ENCODE peak calls at places on chromosome 3, in seven cellular contexts. O is IMR-90, F is H9, C is mesenchymal stem cell, Z is H1, Q is mesendoderm, A is trophoblast cell. B is an unnamed sample.

GRCh38 chr3:64244011-64244942 is 19.0 kb upstream of the PRICKLE2 start:
- DNase-seq in F (no peak), O (no peak), C (no peak), Q (peak), A (no peak), Z (no peak), B (no peak)

GRCh38 chr3:97949743-97950142 is 22.5 kb downstream of the RIOX2 start:
- DNase-seq in Z (no peak), O (no peak), F (no peak), C (no peak), A (no peak), Q (no peak), B (no peak)

GRCh38 chr3:126476166-126476975 is 680 bp upstream of the ZXDC start:
- DNase-seq in A (peak), F (peak), C (no peak), Q (peak), O (peak), Z (peak), B (peak)

GRCh38 chr3:56799251-56799882 is 2.4 kb downstream of the ARHGEF3 start:
- DNase-seq in Q (peak), C (peak), F (no peak), Z (no peak), A (no peak), O (peak), B (peak)

GRCh38 chr3:183188895-183189462 is 26.4 kb upstream of the LAMP3 start:
- DNase-seq in F (peak), A (no peak), C (peak), Z (peak), O (no peak), Q (peak), B (peak)

GRCh38 chr3:135314227-135314626 is 519.2 kb downstream of the EPHB1 start:
- DNase-seq in A (no peak), Q (no peak), F (no peak), O (no peak), C (no peak), Z (no peak), B (no peak)

GRCh38 chr3:136893848-136894443 is 31.9 kb downstream of the NCK1 start:
- DNase-seq in F (no peak), O (peak), Q (peak), C (peak), A (peak), Z (no peak), B (no peak)

GRCh38 chr3:15809313-15809712 is 11.5 kb upstream of the ANKRD28 start:
- DNase-seq in A (no peak), O (no peak), Z (no peak), F (no peak), Q (no peak), C (no peak), B (no peak)

GRCh38 chr3:121855555-121855954 is 20.5 kb downstream of the EAF2 start:
- DNase-seq in F (no peak), A (no peak), O (no peak), C (no peak), Q (peak), Z (no peak), B (no peak)

GRCh38 chr3:31440878-31441277 is 91.8 kb upstream of the STT3B start:
- DNase-seq in F (no peak), O (no peak), Q (no peak), A (no peak), Z (no peak), C (no peak), B (no peak)

GRCh38 chr3:58183221-58183620 is 27.6 kb downstream of the DNASE1L3 start:
- DNase-seq in Z (no peak), A (no peak), C (no peak), F (no peak), O (no peak), Q (no peak), B (no peak)

GRCh38 chr3:46575577-46576222 is 9.6 kb upstream of the LRRC2 start:
- DNase-seq in Z (peak), A (no peak), O (no peak), C (no peak), F (peak), Q (peak), B (no peak)

GRCh38 chr3:78604328-78604727 is 1163.5 kb downstream of the ROBO1 start:
- DNase-seq in F (no peak), A (no peak), Q (no peak), C (peak), O (peak), Z (no peak), B (no peak)

GRCh38 chr3:108329508-108329907 is 33.2 kb downstream of the HHLA2 start:
- DNase-seq in Q (no peak), F (no peak), O (no peak), C (no peak), A (no peak), Z (no peak), B (no peak)

GRCh38 chr3:30598663-30599545 is 7.5 kb upstream of the TGFBR2 start:
- DNase-seq in A (no peak), O (no peak), Z (no peak), C (no peak), F (no peak), Q (no peak), B (no peak)

GRCh38 chr3:59313365-59313764 is 263.5 kb upstream of the CFAP20DC start:
- DNase-seq in O (peak), F (peak), C (peak), Q (peak), A (no peak), Z (peak), B (no peak)

GRCh38 chr3:50714953-50715352 is 40.2 kb downstream of the DOCK3 start:
- DNase-seq in Z (no peak), A (no peak), F (no peak), O (no peak), Q (no peak), C (no peak), B (no peak)

GRCh38 chr3:46991406-46992165 is 12.1 kb downstream of the NBEAL2 start:
- DNase-seq in A (no peak), F (no peak), C (no peak), O (no peak), Z (no peak), Q (no peak), B (no peak)

GRCh38 chr3:16309558-16309957 is 44.5 kb downstream of the OXNAD1 start:
- DNase-seq in F (no peak), O (peak), C (peak), Q (peak), A (peak), Z (no peak), B (no peak)

GRCh38 chr3:12994607-12995388 is 78.4 kb downstream of the IQSEC1 start:
- DNase-seq in C (peak), F (peak), O (peak), Z (peak), A (peak), Q (peak), B (peak)

GRCh38 chr3:51966941-51967383 is 292 bp downstream of the PCBP4 start:
- DNase-seq in C (no peak), A (no peak), F (no peak), Z (peak), Q (no peak), O (no peak), B (no peak)
- H4K8ac ChIP-seq in C (no peak), A (peak), F (no peak), Z (no peak), Q (no peak), O (peak), B (no peak)

GRCh38 chr3:10694194-10694593 is 121.8 kb upstream of the SLC6A11 start:
- DNase-seq in C (no peak), A (no peak), Z (no peak), F (no peak), O (no peak), Q (no peak), B (no peak)
- H4K8ac ChIP-seq in C (no peak), A (no peak), Z (no peak), F (no peak), O (no peak), Q (no peak), B (no peak)

DNA sequence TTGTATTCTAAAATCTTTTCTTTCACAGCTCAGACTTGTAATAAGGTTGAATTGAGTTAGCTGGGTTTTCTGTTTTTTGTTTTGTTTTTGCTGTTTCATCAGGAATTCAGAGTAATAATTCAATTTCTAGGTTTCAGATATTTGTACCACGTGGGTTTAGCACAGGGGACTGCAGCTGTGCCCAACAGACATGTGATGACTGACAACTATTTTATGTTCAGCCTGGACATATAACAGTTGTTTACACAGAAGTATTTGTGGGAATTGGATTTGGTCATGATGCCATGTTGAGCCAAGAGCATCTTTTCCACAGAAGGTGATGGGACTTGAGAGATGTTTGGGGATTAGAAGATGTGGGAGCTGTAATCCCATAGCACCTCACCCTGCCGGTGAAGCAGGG is 23.5 kb downstream of the PXYLP1 start:
- DNase-seq in C (no peak), O (no peak), A (no peak), Q (no peak), F (peak), Z (no peak), B (no peak)
- H4K8ac ChIP-seq in C (no peak), O (no peak), A (no peak), Q (no peak), F (no peak), Z (no peak), B (no peak)

GRCh38 chr3:38281895-38282686 is at the start of gene SLC22A14:
- DNase-seq in F (peak), A (no peak), C (no peak), O (no peak), Q (peak), Z (peak), B (no peak)
- H4K8ac ChIP-seq in F (no peak), A (no peak), C (no peak), O (no peak), Q (no peak), Z (peak), B (no peak)

DNA sequence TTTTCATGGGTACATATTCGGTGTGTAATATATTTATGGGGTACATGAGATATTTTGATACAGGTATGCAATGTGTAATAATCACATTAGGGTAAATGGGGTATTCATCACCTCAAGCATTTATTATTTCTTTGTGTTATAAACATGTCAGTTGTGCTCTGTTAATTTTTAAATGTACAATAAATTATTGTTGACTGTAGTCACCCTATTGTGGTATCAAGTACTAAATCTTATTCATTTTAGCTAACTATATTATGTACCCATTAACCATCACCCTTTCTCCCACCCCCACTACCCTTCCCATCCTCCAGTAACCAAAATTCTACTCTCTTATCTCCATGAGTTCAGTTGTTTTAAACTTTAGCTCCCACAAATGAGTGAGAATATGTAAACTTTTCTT is 23.8 kb downstream of the SEC22A start:
- DNase-seq in Q (no peak), F (no peak), Z (no peak), O (no peak), A (no peak), C (no peak), B (no peak)
- H4K8ac ChIP-seq in Q (no peak), F (no peak), Z (no peak), O (no peak), A (no peak), C (no peak), B (no peak)

DNA sequence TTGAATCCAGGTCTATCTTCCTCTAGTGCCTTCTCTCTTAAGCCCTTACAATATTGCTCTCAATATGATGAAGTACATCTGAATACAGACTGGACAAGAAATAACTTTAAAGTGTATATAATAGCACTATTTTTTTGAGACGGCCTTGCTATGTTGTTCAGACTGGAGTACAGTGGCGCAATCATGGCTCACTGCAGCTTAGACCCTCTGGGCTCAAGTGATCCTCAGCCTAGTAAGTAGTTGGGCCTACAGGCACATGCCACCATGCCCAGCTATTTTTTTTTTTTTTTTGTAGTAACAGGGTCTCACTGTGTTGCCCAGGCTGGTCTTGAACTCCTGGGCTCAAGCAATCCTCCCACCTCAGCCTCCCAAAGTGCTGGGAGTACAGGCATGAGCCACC is 53.6 kb downstream of the MAP3K13 start:
- DNase-seq in A (no peak), C (no peak), O (no peak), Z (no peak), F (no peak), Q (no peak), B (no peak)
- H4K8ac ChIP-seq in A (no peak), C (no peak), O (no peak), Z (no peak), F (no peak), Q (no peak), B (no peak)

DNA sequence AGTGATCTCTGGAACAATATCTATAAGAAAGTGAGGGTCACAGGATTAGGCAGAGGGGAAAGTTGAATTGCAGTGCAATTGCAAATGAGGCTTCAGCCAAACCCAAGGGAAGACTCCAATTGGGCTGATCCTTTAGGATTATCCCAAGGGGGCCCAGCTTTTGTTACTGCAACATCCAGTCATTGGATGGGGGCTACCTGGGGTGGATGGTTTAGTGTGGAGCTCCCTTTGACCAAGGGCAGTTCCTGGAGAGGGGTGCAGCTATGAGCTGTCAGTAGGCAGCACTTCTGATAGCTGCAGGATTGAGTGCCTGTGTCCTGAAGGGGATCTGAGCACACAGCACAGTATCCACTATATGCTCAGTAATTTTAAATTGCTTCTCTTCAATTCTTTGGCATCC is 355.2 kb upstream of the AZI2 start:
- DNase-seq in O (no peak), Z (no peak), A (no peak), C (no peak), Q (no peak), F (no peak), B (no peak)
- H4K8ac ChIP-seq in O (no peak), Z (peak), A (no peak), C (no peak), Q (no peak), F (no peak), B (no peak)

GRCh38 chr3:133874761-133875438 is 20.8 kb downstream of the RAB6B start:
- DNase-seq in Z (no peak), C (no peak), A (no peak), F (no peak), O (no peak), Q (no peak), B (no peak)
- H4K8ac ChIP-seq in Z (no peak), C (no peak), A (no peak), F (no peak), O (no peak), Q (no peak), B (no peak)

B was measured in neuronal stem cell.